ENCODE peak calls at places on chromosomes 5 and 9, in four cellular contexts. I, Z, S and H are unnamed samples.
A peak's percentile ranks its signal among the peaks of the same experiment; 100 is the strongest.

GRCh38 chr9:97803167-97804058 is 49.6 kb upstream of the FOXE1 start:
- DNase-seq in I (peak; percentile 59), Z (peak; percentile 72), S (peak; percentile 25), H (peak; percentile 34)

GRCh38 chr5:180294401-180294800 is 2.5 kb upstream of the MAPK9 start:
- DNase-seq in I (no peak), Z (no peak), S (no peak), H (no peak)

GRCh38 chr9:136827794-136828473 is 14.3 kb upstream of the AJM1 start:
- DNase-seq in I (no peak), Z (no peak), S (no peak), H (no peak)

GRCh38 chr5:147055850-147056523 is 177.4 kb upstream of the PPP2R2B start:
- DNase-seq in I (no peak), Z (peak; percentile 51), S (no peak), H (no peak)

GRCh38 chr5:135993894-135994514 is 34.8 kb upstream of the TGFBI start:
- DNase-seq in I (no peak), Z (no peak), S (peak; percentile 96), H (peak; percentile 95)

GRCh38 chr5:62779010-62779422 is 200.4 kb downstream of the LRRC70 start:
- DNase-seq in I (peak; percentile 48), Z (peak; percentile 82), S (peak; percentile 60), H (peak; percentile 66)

GRCh38 chr5:41763096-41763495 is 107.1 kb downstream of the OXCT1 start:
- DNase-seq in I (no peak), Z (no peak), S (peak; percentile 53), H (peak; percentile 60)

GRCh38 chr9:124660341-124660801 is 110.7 kb downstream of the NR6A1 start:
- DNase-seq in I (peak; percentile 79), Z (peak; percentile 57), S (peak; percentile 61), H (peak; percentile 77)

GRCh38 chr5:55969956-55970355 is 24.8 kb downstream of the IL6ST start:
- DNase-seq in I (no peak), Z (no peak), S (peak; percentile 54), H (peak; percentile 57)

GRCh38 chr5:109725135-109725534 is 35.4 kb downstream of the MAN2A1 start:
- DNase-seq in I (no peak), Z (no peak), S (no peak), H (no peak)

GRCh38 chr5:74040811-74041491 is 415.0 kb downstream of the ARHGEF28 start:
- DNase-seq in I (no peak), Z (no peak), S (no peak), H (no peak)

GRCh38 chr9:84929068-84929467 is 259.5 kb downstream of the NTRK2 start:
- DNase-seq in I (no peak), Z (no peak), S (no peak), H (no peak)

GRCh38 chr5:102937916-102938315 is 182.0 kb downstream of the GIN1 start:
- DNase-seq in I (no peak), Z (no peak), S (peak; percentile 75), H (no peak)

GRCh38 chr9:81825831-81826540 is 102.2 kb upstream of the SPATA31D4 start:
- DNase-seq in I (no peak), Z (peak; percentile 69), S (peak; percentile 30), H (no peak)

GRCh38 chr9:37471942-37472679 is 6.9 kb upstream of the ZBTB5 start:
- DNase-seq in I (peak; percentile 73), Z (peak; percentile 98), S (peak; percentile 95), H (peak; percentile 93)

GRCh38 chr5:93604119-93604963 is 21.3 kb downstream of the NR2F1 start:
- DNase-seq in I (no peak), Z (no peak), S (peak; percentile 67), H (peak; percentile 51)

GRCh38 chr5:164335837-164336236 is 830.4 kb downstream of the MAT2B start:
- DNase-seq in I (no peak), Z (peak; percentile 14), S (peak; percentile 84), H (peak; percentile 61)

GRCh38 chr5:167723254-167723871 is 568.1 kb upstream of the WWC1 start:
- DNase-seq in I (peak; percentile 81), Z (peak; percentile 94), S (peak; percentile 70), H (peak; percentile 78)

GRCh38 chr9:113511047-113511521 is 47.6 kb downstream of the RGS3 start:
- DNase-seq in I (no peak), Z (no peak), S (no peak), H (no peak)

GRCh38 chr5:171743786-171744076 is 41.9 kb upstream of the SMIM23 start:
- DNase-seq in I (no peak), Z (no peak), S (no peak), H (no peak)

GRCh38 chr9:880725-881124 is 39.2 kb downstream of the DMRT1 start:
- DNase-seq in I (no peak), Z (no peak), S (no peak), H (no peak)

GRCh38 chr9:38439291-38439915 is 15.1 kb upstream of the IGFBPL1 start:
- DNase-seq in I (no peak), Z (no peak), S (no peak), H (no peak)

GRCh38 chr5:148499461-148499860 is 115.7 kb downstream of the FBXO38 start:
- DNase-seq in I (no peak), Z (no peak), S (peak; percentile 15), H (no peak)

GRCh38 chr9:112705773-112706427 is 12.0 kb downstream of the INIP start:
- DNase-seq in I (peak; percentile 18), Z (peak; percentile 76), S (peak; percentile 36), H (peak; percentile 51)

GRCh38 chr5:132747064-132747692 is at the start of gene CCNI2:
- DNase-seq in I (no peak), Z (peak; percentile 32), S (no peak), H (peak; percentile 45)
- H2AK5ac ChIP-seq in I (peak within 1 kb of the TSS; percentile 71), Z (no peak within 1 kb of the TSS), S (no peak within 1 kb of the TSS), H (no peak within 1 kb of the TSS)

GRCh38 chr5:39063037-39063436 is 11.2 kb downstream of the RICTOR start:
- DNase-seq in I (no peak), Z (no peak), S (no peak), H (no peak)
- H3K4me3 ChIP-seq in I (no peak overlapping the region), Z (no peak overlapping the region), S (no peak overlapping the region), H (no peak overlapping the region)

DNA sequence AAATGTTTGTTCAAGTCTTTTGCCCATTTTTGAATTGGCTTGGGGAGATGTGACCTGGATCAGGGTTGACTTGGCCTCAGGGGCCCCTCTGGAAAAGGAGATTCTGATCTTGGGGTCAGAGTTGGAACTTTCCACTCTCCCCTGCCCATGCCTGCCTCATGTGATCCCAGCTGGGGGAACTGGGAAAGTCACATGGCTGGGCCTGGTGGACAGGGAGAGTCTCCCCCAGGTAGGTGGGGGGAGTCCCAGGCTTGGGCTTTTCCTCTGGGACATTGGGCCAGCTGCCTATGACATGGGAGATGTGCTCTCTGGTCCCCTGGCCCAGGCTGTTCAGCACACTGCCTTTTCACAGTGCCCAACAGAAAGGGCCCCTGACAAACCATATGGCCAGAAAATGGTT is 60.7 kb downstream of the NDST1 start:
- DNase-seq in I (no peak), Z (no peak), S (no peak), H (no peak)
- H2AK5ac ChIP-seq in I (no peak overlapping the region), Z (no peak overlapping the region), S (peak overlapping the region; percentile 1), H (no peak overlapping the region)

DNA sequence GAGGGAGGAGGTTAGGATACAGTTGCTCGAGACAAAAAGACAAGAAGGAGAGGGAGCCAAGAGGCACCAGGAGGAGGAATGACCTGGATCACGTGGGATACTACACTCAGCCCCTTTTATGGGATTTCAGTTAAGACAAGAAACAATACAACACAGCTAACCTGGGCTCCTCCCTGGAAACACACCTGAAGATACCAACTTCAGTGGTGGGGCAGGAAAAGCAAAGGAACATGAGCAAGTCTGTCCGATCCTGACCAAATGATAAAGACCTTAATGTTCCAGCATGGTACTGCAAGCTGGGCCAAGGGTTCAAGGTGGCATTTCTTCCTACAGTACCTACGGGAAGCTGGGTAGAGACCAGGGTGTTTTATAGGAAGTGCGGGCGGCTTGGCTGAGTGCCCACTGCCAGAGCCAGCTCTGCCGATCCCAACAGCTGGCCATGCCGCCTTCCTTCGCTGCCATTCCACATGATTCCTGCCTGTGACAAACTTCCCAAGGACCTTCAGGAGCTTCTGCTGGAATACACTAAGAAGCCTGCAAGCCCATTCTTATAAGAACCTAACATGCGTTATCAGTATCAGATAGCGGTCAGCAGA is 22.1 kb downstream of the MYO10 start:
- DNase-seq in I (no peak), Z (no peak), S (no peak), H (no peak)
- H3K4me3 ChIP-seq in I (no peak overlapping the region), Z (no peak overlapping the region), S (no peak overlapping the region), H (no peak overlapping the region)